ENCODE peak calls at places on chromosome 16, in seven cellular contexts. P is activated B cell treated with CpG ODN at 0.5 μM for 24 hours, A is AG04450, T is Peyer's patch, U is foreskin fibroblast, M is MCF 10A, R is fibroblast of lung. V is an unnamed sample.

GRCh38 chr16:69444873-69445517 is 20.6 kb downstream of the CYB5B start:
- DNase-seq in P (no peak), A (no peak), T (no peak), U (no peak), M (no peak), R (peak; percentile 73), V (no peak)

GRCh38 chr16:73365010-73365409 is 317.1 kb upstream of the ZFHX3 start:
- DNase-seq in P (no peak), A (peak; percentile 16), T (no peak), U (no peak), M (no peak), R (peak; percentile 39), V (peak; percentile 37)

GRCh38 chr16:75025766-75026165 is 26.9 kb downstream of the ZNRF1 start:
- DNase-seq in P (no peak), A (no peak), T (no peak), U (no peak), M (no peak), R (peak; percentile 73), V (no peak)

GRCh38 chr16:84307209-84307954 is 12.7 kb downstream of the WFDC1 start:
- DNase-seq in P (no peak), A (no peak), T (no peak), U (no peak), M (no peak), R (no peak), V (no peak)

GRCh38 chr16:68700120-68700519 is 37.0 kb upstream of the CDH1 start:
- DNase-seq in P (no peak), A (no peak), T (no peak), U (no peak), M (peak; percentile 67), R (peak; percentile 12), V (no peak)

GRCh38 chr16:48574148-48574547 is 35.8 kb downstream of the N4BP1 start:
- DNase-seq in P (no peak), A (no peak), T (no peak), U (no peak), M (no peak), R (peak; percentile 19), V (no peak)

GRCh38 chr16:12459401-12459791 is 344.3 kb downstream of the CPPED1 start:
- DNase-seq in P (peak; percentile 22), A (no peak), T (peak; percentile 57), U (no peak), M (no peak), R (no peak), V (no peak)

GRCh38 chr16:50925758-50926357 is 184.0 kb downstream of the CYLD start:
- DNase-seq in P (no peak), A (no peak), T (no peak), U (peak; percentile 0), M (peak; percentile 76), R (no peak), V (no peak)

GRCh38 chr16:74740795-74741304 is 33.8 kb downstream of the FA2H start:
- DNase-seq in P (no peak), A (no peak), T (peak; percentile 90), U (no peak), M (peak; percentile 84), R (peak; percentile 49), V (no peak)

GRCh38 chr16:79071424-79071823 is 529.1 kb downstream of the MAF start:
- DNase-seq in P (no peak), A (no peak), T (no peak), U (no peak), M (peak; percentile 54), R (no peak), V (no peak)

GRCh38 chr16:83743241-83743640 is 64.5 kb upstream of the HSBP1 start:
- DNase-seq in P (no peak), A (no peak), T (no peak), U (no peak), M (no peak), R (no peak), V (no peak)

GRCh38 chr16:89581045-89581695 is 5.6 kb downstream of the CPNE7 start:
- DNase-seq in P (no peak), A (peak; percentile 96), T (no peak), U (peak; percentile 98), M (peak; percentile 66), R (peak; percentile 99), V (no peak)

GRCh38 chr16:477758-478157 is 49.8 kb upstream of the CAPN15 start:
- DNase-seq in P (no peak), A (no peak), T (peak; percentile 70), U (no peak), M (no peak), R (no peak), V (no peak)

GRCh38 chr16:4414187-4414909 is 2.0 kb downstream of the CORO7 start:
- DNase-seq in P (peak; percentile 29), A (no peak), T (peak; percentile 87), U (no peak), M (no peak), R (no peak), V (no peak)

GRCh38 chr16:9647981-9648701 is 534.1 kb downstream of the GRIN2A start:
- DNase-seq in P (no peak), A (no peak), T (no peak), U (peak; percentile 0), M (peak; percentile 14), R (no peak), V (no peak)

GRCh38 chr16:55559933-55560516 is 6.5 kb upstream of the CAPNS2 start:
- DNase-seq in P (no peak), A (no peak), T (no peak), U (no peak), M (no peak), R (no peak), V (no peak)

GRCh38 chr16:81780350-81780749 is 1.3 kb downstream of the PLCG2 start:
- DNase-seq in P (no peak), A (no peak), T (no peak), U (no peak), M (no peak), R (no peak), V (no peak)

GRCh38 chr16:84928679-84929420 is 82.5 kb downstream of the ZDHHC7 start:
- DNase-seq in P (no peak), A (no peak), T (peak; percentile 59), U (no peak), M (peak; percentile 44), R (peak; percentile 81), V (no peak)

GRCh38 chr16:81841709-81842108 is 62.6 kb downstream of the PLCG2 start:
- DNase-seq in P (no peak), A (no peak), T (peak; percentile 61), U (no peak), M (no peak), R (no peak), V (no peak)

GRCh38 chr16:19700319-19700781 is 17.7 kb downstream of the KNOP1 start:
- DNase-seq in P (no peak), A (no peak), T (peak; percentile 63), U (no peak), M (peak; percentile 60), R (peak; percentile 64), V (no peak)

GRCh38 chr16:25143898-25144297 is 32.4 kb downstream of the LCMT1 start:
- DNase-seq in P (no peak), A (no peak), T (no peak), U (no peak), M (peak; percentile 4), R (no peak), V (no peak)

GRCh38 chr16:88375236-88376052 is 7.3 kb upstream of the ZNF469 start:
- DNase-seq in P (no peak), A (no peak), T (no peak), U (no peak), M (no peak), R (no peak), V (peak; percentile 13)

GRCh38 chr16:46973457-46974324 is at the start of gene DNAJA2:
- DNase-seq in P (peak; percentile 94), A (peak; percentile 50), T (peak; percentile 97), U (peak; percentile 90), M (peak; percentile 87), R (peak; percentile 89), V (peak; percentile 98)
- TF ChIP-seq CTCF in P (no peak), A (no peak), T (no peak), U (no peak), M (no peak), R (no peak), V (no peak)

GRCh38 chr16:27231692-27232060 is 28.4 kb downstream of the KDM8 start:
- DNase-seq in P (no peak), A (no peak), T (no peak), U (no peak), M (no peak), R (no peak), V (no peak)

GRCh38 chr16:27228621-27229501 is 25.5 kb downstream of the KDM8 start:
- DNase-seq in P (no peak), A (no peak), T (no peak), U (no peak), M (no peak), R (no peak), V (peak; percentile 83)

GRCh38 chr16:27232061-27232841 is 28.9 kb downstream of the KDM8 start:
- DNase-seq in P (peak; percentile 44), A (no peak), T (peak; percentile 86), U (no peak), M (no peak), R (no peak), V (no peak)

GRCh38 chr16:27229891-27230470 is 26.7 kb downstream of the KDM8 start:
- DNase-seq in P (no peak), A (no peak), T (no peak), U (no peak), M (no peak), R (no peak), V (no peak)

GRCh38 chr16:27230562-27230991 is 27.3 kb downstream of the KDM8 start:
- DNase-seq in P (peak; percentile 41), A (no peak), T (peak; percentile 93), U (no peak), M (no peak), R (no peak), V (no peak)
- TF ChIP-seq CTCF in P (no peak), A (no peak), T (no peak), U (no peak), M (no peak), R (no peak), V (no peak)

DNA sequence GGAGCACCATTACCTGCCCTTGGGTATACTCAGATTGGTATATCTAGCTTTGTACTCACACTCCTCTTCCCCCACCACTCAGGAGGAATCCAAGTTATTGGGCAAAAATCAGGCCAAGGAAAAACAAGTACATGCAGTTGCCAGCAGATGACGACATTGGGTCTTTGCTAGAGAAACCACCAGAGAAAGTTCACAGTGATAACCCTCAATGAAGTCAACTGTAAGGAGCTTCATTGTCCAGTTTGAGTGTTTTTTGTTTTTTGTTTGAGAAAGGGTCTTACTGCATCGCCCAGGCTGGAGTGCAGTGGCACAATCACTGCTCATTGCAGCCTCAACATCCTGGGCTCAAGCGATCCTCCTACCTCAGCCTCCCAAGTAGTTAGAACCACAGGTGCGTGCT is 34.6 kb upstream of the TOX3 start:
- DNase-seq in P (no peak), A (no peak), T (no peak), U (no peak), M (peak; percentile 5), R (no peak), V (no peak)
- TF ChIP-seq CTCF in P (no peak), A (no peak), T (no peak), U (no peak), M (no peak), R (no peak), V (no peak)

GRCh38 chr16:23796941-23797340 is 38.8 kb upstream of the PRKCB start:
- DNase-seq in P (no peak), A (no peak), T (no peak), U (no peak), M (no peak), R (no peak), V (no peak)

GRCh38 chr16:23803591-23804123 is 32.1 kb upstream of the PRKCB start:
- DNase-seq in P (peak; percentile 48), A (no peak), T (peak; percentile 91), U (peak; percentile 4), M (peak; percentile 61), R (peak; percentile 16), V (peak; percentile 69)

GRCh38 chr16:23807028-23807427 is 28.8 kb upstream of the PRKCB start:
- DNase-seq in P (peak; percentile 33), A (no peak), T (peak; percentile 76), U (no peak), M (no peak), R (no peak), V (no peak)

GRCh38 chr16:23801387-23801786 is 34.4 kb upstream of the PRKCB start:
- DNase-seq in P (peak; percentile 65), A (peak; percentile 18), T (peak; percentile 94), U (peak; percentile 24), M (peak; percentile 70), R (peak; percentile 61), V (peak; percentile 86)
- TF ChIP-seq CTCF in P (no peak), A (peak; percentile 78), T (peak; percentile 49), U (peak; percentile 69), M (peak; percentile 62), R (peak; percentile 75), V (peak; percentile 70)